ENCODE peak calls at places on chromosomes 1 and 21, in ten cellular contexts. X is CD4-positive, alpha-beta memory T cell; L is GM23248; F is ovary; I is IMR-90; G is H1; M is heart left ventricle; O is pancreas; U is mammary epithelial cell; W is H9. Z is an unnamed sample.
A peak's percentile ranks its signal among the peaks of the same experiment; 100 is the strongest.

GRCh38 chr1:115189814-115190541 is 100.7 kb upstream of the TSPAN2 start:
- DNase-seq in X (no peak), L (peak; percentile 91), F (no peak), I (peak; percentile 95), G (no peak), M (no peak), O (no peak), U (peak; percentile 90), W (no peak), Z (no peak)

GRCh38 chr1:118767971-118768370 is 220.2 kb downstream of the TBX15 start:
- DNase-seq in X (no peak), L (peak; percentile 34), F (no peak), I (no peak), G (no peak), M (no peak), O (no peak), U (no peak), W (no peak), Z (no peak)

GRCh38 chr1:31615939-31616338 is 1.6 kb upstream of the HCRTR1 start:
- DNase-seq in X (no peak), L (no peak), F (no peak), I (no peak), G (no peak), M (no peak), O (no peak), U (no peak), W (no peak), Z (no peak)

GRCh38 chr1:178094752-178095645 is 1.1 kb downstream of the RASAL2 start:
- DNase-seq in X (no peak), L (peak; percentile 73), F (no peak), I (no peak), G (no peak), M (no peak), O (no peak), U (peak; percentile 76), W (no peak), Z (no peak)

GRCh38 chr1:205572426-205572825 is 59.4 kb downstream of the ELK4 start:
- DNase-seq in X (no peak), L (no peak), F (no peak), I (no peak), G (peak; percentile 19), M (no peak), O (no peak), U (no peak), W (peak; percentile 1), Z (no peak)

GRCh38 chr21:25107708-25108107 is 499.6 kb downstream of the MRPL39 start:
- DNase-seq in X (no peak), L (peak; percentile 61), F (no peak), I (peak; percentile 94), G (no peak), M (no peak), O (no peak), U (no peak), W (no peak), Z (no peak)

GRCh38 chr1:179002552-179003345 is 22.9 kb upstream of the FAM20B start:
- DNase-seq in X (peak; percentile 39), L (peak; percentile 68), F (peak; percentile 92), I (peak; percentile 52), G (peak; percentile 99), M (peak; percentile 87), O (peak; percentile 44), U (peak; percentile 27), W (peak; percentile 94), Z (peak; percentile 52)

GRCh38 chr1:64484651-64485050 is 14.7 kb downstream of the CACHD1 start:
- DNase-seq in X (no peak), L (no peak), F (no peak), I (no peak), G (no peak), M (no peak), O (no peak), U (no peak), W (no peak), Z (no peak)

GRCh38 chr1:44327679-44328491 is 27.2 kb downstream of the ERI3 start:
- DNase-seq in X (no peak), L (peak; percentile 100), F (peak; percentile 83), I (peak; percentile 100), G (no peak), M (peak; percentile 88), O (peak; percentile 66), U (peak; percentile 100), W (peak; percentile 58), Z (peak; percentile 78)

GRCh38 chr1:67019600-67020136 is 34.3 kb downstream of the SLC35D1 start:
- DNase-seq in X (no peak), L (peak; percentile 68), F (no peak), I (peak; percentile 81), G (no peak), M (no peak), O (no peak), U (peak; percentile 26), W (peak; percentile 43), Z (no peak)

GRCh38 chr21:35932232-35932911 is 128.0 kb downstream of the SETD4 start:
- DNase-seq in X (no peak), L (peak; percentile 91), F (peak; percentile 37), I (peak; percentile 95), G (no peak), M (peak; percentile 70), O (no peak), U (peak; percentile 92), W (no peak), Z (peak; percentile 41)

GRCh38 chr1:34066921-34067603 is 98.0 kb downstream of the CSMD2 start:
- DNase-seq in X (no peak), L (peak; percentile 97), F (no peak), I (peak; percentile 33), G (no peak), M (no peak), O (no peak), U (no peak), W (no peak), Z (no peak)

DNA sequence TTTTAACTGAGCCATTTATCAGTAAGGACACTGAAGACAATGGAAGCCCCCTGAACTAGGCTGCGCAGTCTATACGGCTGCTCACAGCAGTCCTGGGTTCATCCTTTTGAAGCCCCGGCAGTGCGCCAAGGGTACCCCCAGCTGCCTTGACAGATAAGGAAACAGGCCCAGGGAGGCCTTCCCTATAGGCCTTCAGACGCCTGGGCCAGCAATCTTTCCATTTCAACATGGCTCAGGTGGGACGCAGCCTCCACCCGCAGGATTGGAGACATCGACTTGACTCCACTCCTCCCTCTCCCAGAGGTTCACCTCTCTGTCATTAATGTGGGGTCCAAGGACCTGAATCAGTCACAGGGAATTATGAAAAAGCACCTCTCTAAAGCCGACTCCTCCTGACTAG is 2.8 kb upstream of the LYPD8 start:
- DNase-seq in X (no peak), L (no peak), F (no peak), I (no peak), G (no peak), M (no peak), O (no peak), U (no peak), W (no peak), Z (no peak)
- H3K9me3 ChIP-seq in X (no peaks in the 10 kb centered on the region), L (no peaks in the 10 kb centered on the region), F (no peaks in the 10 kb centered on the region), I (peaks cover 43% of the 10 kb centered on the region), G (peaks cover 54% of the 10 kb centered on the region), M (no peaks in the 10 kb centered on the region), O (no peaks in the 10 kb centered on the region), U (peaks cover 10% of the 10 kb centered on the region), W (peaks cover 64% of the 10 kb centered on the region), Z (no peaks in the 10 kb centered on the region)

GRCh38 chr21:46145159-46145839 is 10.1 kb downstream of the FTCD start:
- DNase-seq in X (peak; percentile 24), L (no peak), F (peak; percentile 45), I (no peak), G (no peak), M (peak; percentile 67), O (no peak), U (no peak), W (no peak), Z (peak; percentile 73)
- H3K4me1 ChIP-seq in X (peaks cover 5% of the 10 kb centered on the region), L (peaks cover 4% of the 10 kb centered on the region), F (peaks cover 7% of the 10 kb centered on the region), I (peaks cover 2% of the 10 kb centered on the region), G (no peaks in the 10 kb centered on the region), M (peaks cover 8% of the 10 kb centered on the region), O (no peaks in the 10 kb centered on the region), U (peaks cover 4% of the 10 kb centered on the region), W (no peaks in the 10 kb centered on the region), Z (no peaks in the 10 kb centered on the region)

GRCh38 chr21:39961251-39961650 is 94.0 kb downstream of the PCP4 start:
- DNase-seq in X (no peak), L (no peak), F (no peak), I (no peak), G (no peak), M (no peak), O (no peak), U (peak; percentile 75), W (no peak), Z (no peak)

GRCh38 chr21:39968010-39968409 is 100.8 kb downstream of the PCP4 start:
- DNase-seq in X (no peak), L (no peak), F (no peak), I (no peak), G (peak; percentile 50), M (no peak), O (no peak), U (no peak), W (peak; percentile 43), Z (no peak)

GRCh38 chr21:39971961-39972360 is 104.7 kb downstream of the PCP4 start:
- DNase-seq in X (no peak), L (no peak), F (no peak), I (no peak), G (no peak), M (no peak), O (no peak), U (no peak), W (no peak), Z (no peak)

GRCh38 chr21:39969691-39970364 is 102.6 kb downstream of the PCP4 start:
- DNase-seq in X (no peak), L (no peak), F (no peak), I (no peak), G (no peak), M (no peak), O (no peak), U (no peak), W (no peak), Z (no peak)

DNA sequence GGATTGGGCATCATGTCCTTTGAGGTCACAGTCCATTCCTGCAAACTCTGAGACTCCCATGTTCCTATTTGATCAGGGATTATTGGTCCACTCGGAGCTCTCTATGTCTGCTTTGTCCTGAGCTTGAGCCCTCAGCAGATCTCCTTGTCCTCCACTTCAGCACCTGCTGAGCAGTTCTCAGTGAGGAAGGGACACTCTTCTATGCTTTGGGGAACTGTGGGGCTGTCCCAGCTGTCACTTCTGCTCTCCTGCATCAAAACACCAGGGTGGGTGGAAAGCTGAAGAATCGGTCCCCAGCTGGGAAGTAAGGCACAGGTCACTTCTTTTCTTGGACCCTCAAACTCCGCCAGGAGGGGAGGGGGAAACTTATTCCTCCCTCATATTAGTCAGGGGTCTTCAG is 99.5 kb downstream of the PCP4 start:
- DNase-seq in X (no peak), L (no peak), F (no peak), I (no peak), G (no peak), M (no peak), O (no peak), U (no peak), W (no peak), Z (no peak)
- H3K27ac ChIP-seq in X (no peak overlapping the region), L (no peak overlapping the region), F (no peak overlapping the region), I (no peak overlapping the region), G (no peak overlapping the region), M (no peak overlapping the region), O (no peak overlapping the region), U (no peak overlapping the region), W (no peak overlapping the region), Z (no peak overlapping the region)

DNA sequence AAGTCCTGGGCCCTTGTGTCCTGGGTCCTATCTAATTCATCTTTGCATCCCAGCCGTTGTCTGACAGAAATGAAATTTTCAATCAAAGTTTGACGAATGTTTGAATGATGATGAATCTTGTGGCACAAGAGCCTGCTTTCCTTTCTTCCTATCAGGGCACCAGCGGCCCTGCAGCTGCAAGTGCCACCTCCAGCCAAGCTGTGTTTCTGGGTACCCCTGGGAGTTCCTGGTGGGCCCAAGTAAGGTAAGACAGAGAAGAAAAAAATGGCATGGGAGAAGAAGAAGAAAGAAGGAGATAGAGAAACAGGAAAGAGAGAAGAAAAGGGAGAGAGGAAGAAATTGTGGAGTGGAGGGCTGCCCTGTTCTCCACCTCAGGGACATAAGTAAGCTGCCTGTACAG is 782.1 kb upstream of the TPTE start:
- DNase-seq in X (no peak), L (no peak), F (no peak), I (no peak), G (no peak), M (no peak), O (no peak), U (no peak), W (no peak), Z (peak; percentile 61)
- H3K9me3 ChIP-seq in X (no peaks in the 10 kb centered on the region), L (no peaks in the 10 kb centered on the region), F (peaks cover 6% of the 10 kb centered on the region), I (peaks cover 41% of the 10 kb centered on the region), G (peaks cover 58% of the 10 kb centered on the region), M (no peaks in the 10 kb centered on the region), O (no peaks in the 10 kb centered on the region), U (peaks cover 76% of the 10 kb centered on the region), W (peaks cover 94% of the 10 kb centered on the region), Z (peaks cover 76% of the 10 kb centered on the region)

Z was measured in left lung.